ENCODE peak calls at places on chromosomes 12 and 14, in ten cellular contexts. T, K, D, M, C, F, V, Q, O and I are unnamed samples.

GRCh38 chr14:95190857-95191256 is 33.5 kb upstream of the DICER1 start:
- DNase-seq in T (no peak), K (no peak), D (no peak), M (no peak), C (no peak), F (no peak), V (no peak), Q (no peak), O (no peak), I (no peak)

GRCh38 chr12:110349096-110349495 is 54.4 kb downstream of the ANAPC7 start:
- DNase-seq in T (no peak), K (no peak), D (no peak), M (no peak), C (no peak), F (no peak), V (no peak), Q (no peak), O (no peak), I (no peak)

GRCh38 chr14:70907172-70907995 is at the start of gene PCNX1:
- DNase-seq in T (peak; percentile 92), K (no peak), D (peak; percentile 55), M (peak; percentile 82), C (peak; percentile 81), F (peak; percentile 92), V (peak; percentile 91), Q (peak; percentile 90), O (peak; percentile 92), I (peak; percentile 93)

GRCh38 chr14:24982472-24983155 is 67.3 kb downstream of the STXBP6 start:
- DNase-seq in T (no peak), K (no peak), D (no peak), M (peak; percentile 36), C (no peak), F (no peak), V (peak; percentile 61), Q (no peak), O (no peak), I (no peak)

GRCh38 chr12:130137141-130138018 is 24.9 kb upstream of the FZD10 start:
- DNase-seq in T (no peak), K (no peak), D (no peak), M (no peak), C (no peak), F (no peak), V (no peak), Q (no peak), O (no peak), I (no peak)

GRCh38 chr12:98227162-98227561 is 288.2 kb upstream of the TMPO start:
- DNase-seq in T (no peak), K (no peak), D (no peak), M (no peak), C (no peak), F (no peak), V (peak; percentile 12), Q (no peak), O (no peak), I (no peak)

GRCh38 chr12:59650594-59651229 is 54.9 kb downstream of the SLC16A7 start:
- DNase-seq in T (no peak), K (no peak), D (peak; percentile 18), M (peak; percentile 5), C (no peak), F (peak; percentile 49), V (peak; percentile 57), Q (no peak), O (no peak), I (no peak)

GRCh38 chr14:85443001-85443400 is 86.9 kb upstream of the FLRT2 start:
- DNase-seq in T (no peak), K (no peak), D (no peak), M (no peak), C (no peak), F (no peak), V (peak; percentile 23), Q (no peak), O (no peak), I (no peak)

GRCh38 chr12:26633591-26634210 is 199.3 kb downstream of the ITPR2 start:
- DNase-seq in T (no peak), K (no peak), D (peak; percentile 69), M (peak; percentile 71), C (no peak), F (peak; percentile 9), V (peak; percentile 79), Q (peak; percentile 88), O (no peak), I (no peak)

GRCh38 chr14:98964171-98964570 is 307.8 kb downstream of the BCL11B start:
- DNase-seq in T (no peak), K (no peak), D (no peak), M (no peak), C (no peak), F (no peak), V (no peak), Q (no peak), O (no peak), I (no peak)

GRCh38 chr12:70609739-70610491 is 27.3 kb downstream of the PTPRB start:
- DNase-seq in T (no peak), K (no peak), D (no peak), M (peak; percentile 52), C (no peak), F (peak; percentile 9), V (peak; percentile 55), Q (no peak), O (peak; percentile 58), I (peak; percentile 60)

GRCh38 chr14:102580552-102581110 is 11.8 kb upstream of the RCOR1 start:
- DNase-seq in T (no peak), K (no peak), D (no peak), M (peak; percentile 19), C (no peak), F (no peak), V (no peak), Q (no peak), O (no peak), I (no peak)

GRCh38 chr12:30169839-30170591 is 386.3 kb upstream of the TMTC1 start:
- DNase-seq in T (no peak), K (no peak), D (no peak), M (no peak), C (no peak), F (no peak), V (no peak), Q (no peak), O (no peak), I (no peak)

GRCh38 chr14:33686218-33686617 is 264.7 kb downstream of the EGLN3 start:
- DNase-seq in T (peak; percentile 81), K (no peak), D (no peak), M (peak; percentile 43), C (no peak), F (no peak), V (peak; percentile 92), Q (no peak), O (no peak), I (no peak)

GRCh38 chr14:32372154-32372553 is 43.1 kb downstream of the AKAP6 start:
- DNase-seq in T (no peak), K (no peak), D (peak; percentile 92), M (peak; percentile 72), C (no peak), F (no peak), V (peak; percentile 91), Q (no peak), O (no peak), I (no peak)

GRCh38 chr12:81729781-81730180 is 29.4 kb downstream of the PPFIA2 start:
- DNase-seq in T (no peak), K (no peak), D (no peak), M (no peak), C (no peak), F (no peak), V (no peak), Q (no peak), O (no peak), I (no peak)

GRCh38 chr12:85358715-85359114 is 78.7 kb downstream of the ALX1 start:
- DNase-seq in T (no peak), K (peak; percentile 57), D (no peak), M (no peak), C (no peak), F (no peak), V (no peak), Q (no peak), O (no peak), I (no peak)

GRCh38 chr14:101665478-101666078 is 95.9 kb upstream of the PPP2R5C start:
- DNase-seq in T (no peak), K (peak; percentile 35), D (peak; percentile 26), M (peak; percentile 24), C (no peak), F (peak; percentile 67), V (peak; percentile 64), Q (no peak), O (no peak), I (no peak)

GRCh38 chr14:50666772-50667490 is 1.2 kb downstream of the SAV1 start:
- DNase-seq in T (no peak), K (no peak), D (peak; percentile 42), M (peak; percentile 54), C (no peak), F (peak; percentile 40), V (peak; percentile 72), Q (peak; percentile 42), O (peak; percentile 21), I (no peak)

GRCh38 chr14:106564058-106564643 is 1037.8 kb downstream of the TMEM121 start:
- DNase-seq in T (no peak), K (no peak), D (no peak), M (no peak), C (peak; percentile 11), F (no peak), V (peak; percentile 42), Q (no peak), O (no peak), I (no peak)

GRCh38 chr12:74317078-74317581 is 220.5 kb upstream of the ATXN7L3B start:
- DNase-seq in T (no peak), K (peak; percentile 97), D (peak; percentile 68), M (no peak), C (no peak), F (peak; percentile 49), V (peak; percentile 19), Q (peak; percentile 44), O (no peak), I (no peak)